ENCODE peak calls at places on chromosomes 12 and 14, in five cellular contexts. I, X, Z, P and B are unnamed samples.

GRCh38 chr12:75781532-75782046 is 250.0 kb downstream of the PHLDA1 start:
- DNase-seq in X (no peak), P (no peak), I (no peak), Z (peak; percentile 49), B (no peak)

GRCh38 chr14:62662811-62663477 is 382.3 kb downstream of the KCNH5 start:
- DNase-seq in X (no peak), Z (no peak), P (no peak), I (no peak), B (no peak)

GRCh38 chr12:96587691-96588090 is 98.3 kb downstream of the CFAP54 start:
- DNase-seq in P (no peak), Z (no peak), X (no peak), I (no peak), B (no peak)

GRCh38 chr12:104063712-104064030 is 660 bp upstream of the HCFC2 start:
- DNase-seq in I (no peak), P (no peak), X (no peak), Z (no peak), B (no peak)

GRCh38 chr14:96225745-96226151 is 21.1 kb downstream of the BDKRB2 start:
- DNase-seq in P (no peak), X (no peak), Z (no peak), I (no peak), B (peak; percentile 30)

GRCh38 chr12:79378496-79378895 is 312.3 kb downstream of the PAWR start:
- DNase-seq in I (no peak), P (no peak), Z (no peak), X (no peak), B (no peak)

GRCh38 chr14:74593241-74593985 is 18.6 kb downstream of the LTBP2 start:
- DNase-seq in P (no peak), X (no peak), Z (no peak), I (no peak), B (no peak)

GRCh38 chr12:55720071-55720564 is at the start of gene RDH5:
- DNase-seq in P (no peak), I (peak; percentile 88), X (peak; percentile 83), Z (no peak), B (peak; percentile 73)

GRCh38 chr12:95838125-95838524 is 20.6 kb upstream of the SNRPF start:
- DNase-seq in I (no peak), P (no peak), Z (no peak), X (no peak), B (no peak)

GRCh38 chr12:127241056-127241830 is 1025.7 kb upstream of the TMEM132C start:
- DNase-seq in P (no peak), Z (no peak), X (no peak), I (peak; percentile 66), B (no peak)

GRCh38 chr14:79871164-79871563 is 340.1 kb downstream of the DIO2 start:
- DNase-seq in I (no peak), P (no peak), Z (no peak), X (no peak), B (no peak)

GRCh38 chr12:96878704-96879103 is 28.4 kb upstream of the NEDD1 start:
- DNase-seq in P (no peak), X (no peak), I (no peak), Z (no peak), B (no peak)

GRCh38 chr14:69560826-69561225 is 13.8 kb downstream of the CCDC177 start:
- DNase-seq in Z (no peak), X (no peak), P (no peak), I (no peak), B (no peak)

GRCh38 chr12:16359512-16360491 is 12.4 kb downstream of the MGST1 start:
- DNase-seq in P (no peak), Z (peak; percentile 47), X (peak; percentile 78), I (peak; percentile 21), B (peak; percentile 74)

GRCh38 chr14:34711808-34712712 is 2.3 kb downstream of the CFL2 start:
- DNase-seq in Z (no peak), P (no peak), X (no peak), I (no peak), B (no peak)

GRCh38 chr14:74942164-74942563 is 13.2 kb downstream of the PGF start:
- DNase-seq in P (no peak), I (no peak), Z (no peak), X (no peak), B (peak; percentile 67)

GRCh38 chr14:101808020-101808641 is 46.6 kb downstream of the PPP2R5C start:
- DNase-seq in I (no peak), P (no peak), Z (no peak), X (peak; percentile 58), B (no peak)

GRCh38 chr12:2110841-2111566 is 58.2 kb downstream of the CACNA1C start:
- DNase-seq in I (no peak), Z (no peak), P (no peak), X (no peak), B (no peak)

GRCh38 chr14:103103461-103104388 is 9.2 kb downstream of the EXOC3L4 start:
- DNase-seq in P (peak; percentile 66), X (peak; percentile 45), I (no peak), Z (no peak), B (peak; percentile 68)

GRCh38 chr14:42554091-42554490 is 947.4 kb downstream of the LRFN5 start:
- DNase-seq in P (no peak), I (no peak), X (no peak), Z (no peak), B (no peak)

GRCh38 chr12:82130763-82131162 is 227.4 kb downstream of the CCDC59 start:
- DNase-seq in I (no peak), Z (no peak), X (no peak), P (no peak), B (no peak)

GRCh38 chr12:41624571-41624970 is 436.5 kb downstream of the PDZRN4 start:
- DNase-seq in Z (no peak), P (no peak), I (no peak), X (no peak), B (no peak)

GRCh38 chr12:14948672-14949071 is 10.3 kb upstream of the ERP27 start:
- DNase-seq in P (no peak), Z (no peak), X (peak; percentile 40), I (peak; percentile 25), B (no peak)

GRCh38 chr14:65483647-65484046 is 71.1 kb downstream of the FUT8 start:
- DNase-seq in Z (peak; percentile 10), I (no peak), X (no peak), P (no peak), B (no peak)

GRCh38 chr12:70606001-70606400 is 31.2 kb downstream of the PTPRB start:
- DNase-seq in X (no peak), Z (no peak), I (no peak), P (no peak), B (no peak)

GRCh38 chr14:52789118-52789517 is 2.3 kb downstream of the GNPNAT1 start:
- DNase-seq in P (no peak), I (no peak), X (no peak), Z (no peak), B (no peak)

GRCh38 chr14:21268612-21269251 is 510 bp downstream of the HNRNPC start:
- DNase-seq in X (peak; percentile 35), P (no peak), I (peak; percentile 56), Z (peak; percentile 24), B (no peak)

GRCh38 chr12:101521136-101521535 is 46.0 kb downstream of the SPIC start:
- DNase-seq in P (no peak), Z (no peak), I (no peak), X (no peak), B (no peak)

GRCh38 chr12:49294086-49294803 is 702 bp upstream of the PRPH start:
- DNase-seq in P (no peak), I (no peak), Z (no peak), X (no peak), B (no peak)

DNA sequence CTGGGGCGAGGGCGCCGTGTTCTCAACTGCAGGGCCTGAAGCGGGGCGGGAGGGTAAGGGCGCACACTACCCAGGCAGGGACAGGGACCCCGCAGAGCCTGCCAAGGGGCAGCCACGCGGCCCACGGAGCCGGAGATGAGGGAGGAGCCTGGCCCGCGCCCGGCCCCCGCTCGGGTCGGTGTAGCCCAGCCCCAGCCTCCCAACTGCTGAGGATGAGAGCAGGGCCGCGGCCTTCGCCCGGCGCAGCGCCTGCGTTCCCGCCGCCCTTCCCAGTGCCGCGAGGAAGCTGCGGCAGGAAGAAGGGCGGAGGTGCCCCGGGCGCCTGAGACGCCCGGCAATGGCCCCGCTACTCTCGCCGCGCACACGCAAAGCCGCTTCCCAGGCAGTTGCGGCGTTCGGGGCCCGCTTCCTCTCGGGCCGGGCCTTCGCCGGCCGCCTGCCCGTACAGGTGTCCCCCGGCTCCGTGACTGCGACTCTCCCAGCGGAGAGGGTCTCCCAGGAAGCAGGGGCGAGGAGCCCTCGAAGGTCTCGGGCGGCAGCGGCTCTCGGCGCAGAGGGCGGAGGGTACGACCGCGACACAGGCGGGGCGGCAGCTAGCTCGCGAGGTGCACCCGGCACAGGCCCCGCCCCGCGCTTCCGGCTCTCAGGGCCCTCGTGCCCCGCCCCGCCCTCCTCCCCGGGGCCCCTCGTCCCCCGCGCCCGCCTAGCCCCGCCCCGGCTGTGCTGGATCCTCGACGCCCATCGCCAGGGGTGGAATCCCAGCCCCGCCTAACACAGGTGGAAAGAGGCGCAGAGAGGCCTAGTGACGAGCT is 24.8 kb upstream of the YY1 start:
- DNase-seq in Z (peak; percentile 77), X (peak; percentile 90), P (peak; percentile 93), I (peak; percentile 80), B (peak; percentile 89)
- TF ChIP-seq POLR2A in Z (peak; percentile 89), X (peak; percentile 89), P (peak; percentile 83), I (peak; percentile 73), B (no peak)

DNA sequence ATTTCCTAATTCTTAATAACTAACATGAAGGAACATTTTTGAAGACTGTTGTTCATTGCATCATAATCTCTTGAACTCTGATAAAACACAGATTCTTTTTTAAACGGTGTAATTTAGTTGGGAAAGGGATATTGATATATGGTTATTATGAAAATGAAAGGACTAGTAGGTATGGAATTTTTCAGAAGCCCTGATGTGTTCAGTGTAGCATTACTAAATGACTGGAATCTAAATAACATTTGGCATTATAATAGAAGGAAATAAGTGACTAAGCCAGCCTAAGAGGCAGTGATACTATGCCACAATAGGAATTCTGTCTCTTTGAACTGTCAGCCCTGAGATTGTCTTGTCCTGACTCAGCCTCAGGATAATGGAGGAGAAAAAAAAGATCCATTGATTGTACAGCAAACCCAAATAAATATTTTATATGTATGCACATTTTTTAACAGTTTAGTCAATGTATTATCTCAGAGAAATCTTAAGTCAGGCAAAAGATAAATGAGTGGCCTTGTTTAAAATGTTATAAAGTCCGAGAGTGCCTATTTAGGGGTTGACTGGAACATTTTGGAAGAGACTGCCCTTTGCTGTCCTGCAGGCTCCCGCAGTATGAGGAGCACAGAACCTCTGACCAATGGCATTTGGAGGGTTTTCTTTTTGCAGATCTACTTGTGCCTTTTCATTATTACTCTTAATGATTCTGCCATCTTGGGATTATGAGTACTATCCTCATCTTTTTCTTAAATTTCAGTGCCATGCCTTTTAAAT is 271.2 kb downstream of the EGLN3 start:
- DNase-seq in P (no peak), X (no peak), I (no peak), Z (no peak), B (no peak)
- H3K27ac ChIP-seq in P (no peak overlapping the region), X (no peak overlapping the region), I (no peak overlapping the region), Z (no peak overlapping the region), B (no peak overlapping the region)

DNA sequence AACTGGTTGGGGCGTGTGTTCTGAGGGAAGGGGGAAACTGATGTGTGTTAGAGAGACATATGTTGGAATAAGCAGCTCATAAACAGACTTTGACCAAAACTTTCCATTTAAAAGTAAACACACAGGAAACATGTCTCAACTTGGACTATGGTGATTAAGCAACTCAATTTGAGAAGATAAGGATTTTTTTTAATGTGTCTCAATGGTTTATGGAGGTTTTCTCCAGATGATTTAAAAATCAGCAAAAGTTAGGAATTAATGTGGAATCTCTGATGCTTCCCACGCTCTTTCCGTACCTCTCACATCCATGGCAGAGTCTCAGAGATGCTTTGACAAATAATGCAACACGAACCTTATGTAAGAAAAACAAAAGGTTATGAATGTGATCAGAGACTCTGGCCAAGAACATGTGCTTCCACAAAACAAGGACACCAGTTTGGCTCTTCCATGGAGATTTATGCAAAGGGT is 76.8 kb downstream of the FOXN3 start:
- DNase-seq in X (no peak), Z (no peak), P (no peak), I (no peak), B (no peak)
- TF ChIP-seq POLR2A in X (no peak), Z (no peak), P (no peak), I (no peak), B (no peak)

GRCh38 chr14:68306934-68307758 is 485.7 kb downstream of the ZFP36L1 start:
- DNase-seq in I (no peak), X (peak; percentile 57), P (no peak), Z (peak; percentile 21), B (no peak)
- H3K27ac ChIP-seq in I (peak overlapping the region; percentile 0), X (peak overlapping the region; percentile 64), P (no peak overlapping the region), Z (peak overlapping the region; percentile 36), B (peak overlapping the region; percentile 2)